ENCODE peak calls at places on chromosomes 16 and 17, in ten cellular contexts. X is A549, O is neural progenitor cell, F is pancreas, D is retinal pigment epithelial cell, R is astrocyte, K is NB4, E is suprapubic skin, M is left lung, H is colonic mucosa. I is an unnamed sample.

GRCh38 chr17:18070861-18071340 is 16.8 kb upstream of the DRG2 start:
- DNase-seq in H (no peak), R (peak), E (no peak), F (no peak), X (no peak), O (peak), D (peak), M (no peak), K (peak), I (no peak)

GRCh38 chr17:75272848-75273184 is 1.8 kb upstream of the MIF4GD start:
- DNase-seq in E (no peak), H (no peak), K (no peak), X (no peak), M (no peak), D (no peak), O (no peak), F (no peak), R (peak), I (no peak)

GRCh38 chr17:49951362-49952080 is 17.5 kb upstream of the DLX4 start:
- DNase-seq in D (no peak), H (no peak), M (peak), R (no peak), E (no peak), X (no peak), F (no peak), O (no peak), K (no peak), I (no peak)

GRCh38 chr17:50588391-50589111 is 28.0 kb downstream of the CACNA1G start:
- DNase-seq in H (no peak), E (no peak), K (no peak), O (no peak), R (no peak), D (no peak), X (no peak), F (no peak), M (no peak), I (no peak)

GRCh38 chr16:49986351-49987124 is 38.5 kb upstream of the CNEP1R1 start:
- DNase-seq in M (no peak), O (no peak), R (peak), H (no peak), E (no peak), D (no peak), K (no peak), X (no peak), F (no peak), I (no peak)

GRCh38 chr16:88938933-88939813 is 37.8 kb downstream of the CBFA2T3 start:
- DNase-seq in M (no peak), H (no peak), D (peak), R (no peak), O (no peak), E (no peak), X (no peak), F (peak), K (no peak), I (no peak)

GRCh38 chr17:51435641-51436091 is 175.3 kb downstream of the UTP18 start:
- DNase-seq in R (no peak), F (peak), X (peak), K (peak), H (peak), O (peak), D (no peak), M (no peak), E (no peak), I (no peak)

GRCh38 chr16:72978212-72978611 is 69.7 kb downstream of the ZFHX3 start:
- DNase-seq in H (no peak), O (no peak), F (no peak), E (no peak), K (no peak), M (no peak), R (no peak), D (no peak), X (no peak), I (no peak)

GRCh38 chr17:41773190-41773588 is 13.3 kb downstream of the JUP start:
- DNase-seq in D (no peak), F (peak), M (peak), O (peak), X (peak), H (peak), R (peak), K (no peak), E (no peak), I (no peak)

GRCh38 chr16:19520861-19521331 is 1.0 kb downstream of the GDE1 start:
- DNase-seq in K (peak), R (peak), D (no peak), E (no peak), H (peak), M (no peak), O (no peak), F (no peak), X (peak), I (no peak)

GRCh38 chr17:69492410-69493071 is 78.0 kb downstream of the MAP2K6 start:
- DNase-seq in K (no peak), R (peak), D (no peak), O (peak), H (no peak), M (no peak), F (no peak), E (no peak), X (peak), I (no peak)

GRCh38 chr17:54899721-54900456 is 763 bp upstream of the TOM1L1 start:
- DNase-seq in H (peak), R (no peak), K (no peak), D (no peak), F (no peak), X (no peak), O (peak), M (no peak), E (no peak), I (no peak)

GRCh38 chr17:41004397-41004796 is 4.5 kb downstream of the KRTAP3-1 start:
- DNase-seq in X (no peak), M (no peak), D (no peak), E (no peak), O (no peak), F (no peak), H (no peak), K (no peak), R (no peak), I (no peak)

GRCh38 chr16:30054451-30054850 is 11.1 kb upstream of the ALDOA start:
- DNase-seq in X (no peak), O (no peak), F (peak), K (no peak), E (no peak), M (no peak), R (no peak), D (no peak), H (no peak), I (no peak)

GRCh38 chr17:59355695-59356323 is 24.4 kb downstream of the YPEL2 start:
- DNase-seq in O (no peak), E (no peak), F (no peak), X (no peak), D (no peak), H (no peak), K (no peak), R (no peak), M (no peak), I (no peak)

GRCh38 chr17:73103661-73104335 is 11.3 kb upstream of the SLC39A11 start:
- DNase-seq in M (no peak), X (no peak), R (no peak), O (no peak), E (no peak), H (no peak), F (no peak), D (no peak), K (peak), I (no peak)

DNA sequence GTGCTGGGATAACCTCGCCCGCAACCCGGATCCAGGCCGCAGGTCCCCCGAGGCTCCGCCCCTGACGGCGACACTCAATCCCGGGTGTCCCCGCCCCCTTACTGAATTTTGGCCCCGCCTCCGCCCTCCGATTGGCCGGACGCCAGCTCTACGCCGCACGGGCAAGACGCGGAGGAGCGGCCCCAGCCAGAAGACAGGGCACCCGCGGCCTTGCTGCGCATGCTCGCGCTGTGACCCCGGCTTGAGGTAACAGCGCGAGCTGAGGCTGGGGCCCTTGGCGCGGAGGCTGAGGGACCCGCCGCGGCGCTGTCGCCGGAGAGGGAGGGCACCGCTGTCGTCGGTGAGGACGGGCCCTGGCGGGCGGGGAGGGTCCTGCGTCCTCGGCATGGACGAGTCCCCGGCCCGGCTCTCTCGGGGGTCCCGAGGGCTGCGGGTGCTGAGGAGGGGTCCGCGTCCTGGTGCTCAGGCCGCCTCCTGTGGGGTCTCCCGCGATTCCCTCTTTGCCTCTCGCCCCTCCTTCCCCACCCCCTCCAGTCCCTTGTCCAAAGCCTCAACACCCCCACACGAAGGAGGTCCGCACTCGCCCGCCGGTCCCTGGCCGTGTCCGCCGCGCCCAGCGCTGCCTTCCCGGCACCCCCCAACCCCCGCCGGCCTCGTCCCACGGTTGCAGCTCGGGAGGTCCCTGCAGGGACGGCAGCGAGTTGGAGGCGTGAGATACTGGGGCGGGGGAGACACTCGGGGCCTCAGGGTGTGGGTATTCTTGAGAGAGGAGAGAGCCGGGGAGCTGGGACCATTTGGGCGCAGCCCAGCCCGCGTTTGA is at the start of gene FLYWCH2:
- DNase-seq in R (peak), M (peak), O (peak), H (peak), F (peak), D (peak), X (peak), E (peak), K (peak), I (peak)
- TF ChIP-seq CTCF in R (no peak), M (no peak), O (peak), H (no peak), F (no peak), D (no peak), X (no peak), E (no peak), K (no peak), I (no peak)

DNA sequence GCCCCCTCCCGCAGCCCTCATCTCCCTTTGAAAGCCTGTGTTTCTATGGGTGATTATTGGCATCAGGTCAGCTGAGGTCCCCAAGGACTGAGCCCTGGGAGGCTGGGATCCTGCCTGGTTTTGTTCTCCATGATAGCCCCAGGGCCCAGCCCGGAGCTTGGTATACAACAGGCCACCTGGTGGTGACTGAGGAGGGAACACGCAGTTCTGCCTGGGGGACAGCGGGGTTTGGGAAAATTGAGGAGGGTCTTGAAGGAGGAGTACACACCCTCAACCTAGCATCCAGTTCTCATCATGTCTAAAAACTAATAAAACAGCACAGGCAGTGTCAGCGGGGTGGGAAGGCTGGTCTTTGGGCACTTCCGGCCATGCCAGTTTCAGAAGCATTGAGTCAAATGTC is 335.1 kb downstream of the CPPED1 start:
- DNase-seq in O (peak), K (no peak), X (no peak), R (no peak), D (no peak), E (no peak), M (no peak), F (no peak), H (no peak), I (no peak)
- TF ChIP-seq CTCF in O (peak), K (no peak), X (no peak), R (no peak), D (peak), E (no peak), M (no peak), F (no peak), H (no peak), I (no peak)

GRCh38 chr17:16287563-16288027 is 65.7 kb downstream of the CENPV start:
- DNase-seq in K (peak), M (no peak), D (no peak), F (no peak), E (no peak), O (no peak), H (peak), R (peak), X (peak), I (no peak)

GRCh38 chr17:16283705-16284104 is 66.7 kb downstream of the PIGL start:
- DNase-seq in O (no peak), X (peak), K (no peak), D (no peak), H (no peak), E (no peak), R (peak), M (no peak), F (no peak), I (no peak)

GRCh38 chr17:16286947-16287562 is 66.2 kb downstream of the CENPV start:
- DNase-seq in F (peak), D (no peak), R (no peak), H (no peak), O (no peak), X (peak), M (no peak), K (peak), E (no peak), I (no peak)

GRCh38 chr17:16286009-16286946 is 67.0 kb downstream of the CENPV start:
- DNase-seq in H (peak), O (peak), M (peak), X (peak), D (peak), R (peak), F (peak), E (peak), K (peak), I (peak)

GRCh38 chr17:16285646-16286008 is 67.6 kb downstream of the CENPV start:
- DNase-seq in O (no peak), X (no peak), R (no peak), F (peak), M (no peak), D (no peak), H (no peak), E (no peak), K (no peak), I (no peak)
- TF ChIP-seq CTCF in O (peak), X (peak), R (peak), F (no peak), M (peak), D (peak), H (peak), E (no peak), K (peak), I (no peak)

DNA sequence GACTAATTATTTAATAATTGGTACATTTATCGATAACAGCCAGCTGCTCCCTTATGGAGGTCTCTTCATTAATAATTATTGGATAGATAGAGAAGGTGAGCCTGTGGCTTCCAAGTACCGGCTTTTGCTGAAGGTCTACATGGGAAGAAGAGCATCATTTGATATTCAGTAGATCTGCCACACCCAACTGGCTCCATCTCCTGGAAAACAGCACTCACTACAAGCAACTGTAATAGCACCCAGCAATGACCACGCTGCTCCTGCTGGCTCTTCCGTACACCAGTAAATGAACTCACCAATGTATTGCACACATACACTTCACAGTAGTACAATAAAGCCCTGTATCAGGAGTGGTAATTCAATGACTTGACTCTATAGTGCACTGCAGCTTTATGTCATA is 19.5 kb downstream of the MARVELD3 start:
- DNase-seq in M (no peak), X (peak), R (peak), E (no peak), D (peak), H (no peak), F (no peak), K (peak), O (peak), I (no peak)
- TF ChIP-seq CTCF in M (no peak), X (peak), R (peak), E (no peak), D (peak), H (peak), F (peak), K (peak), O (peak), I (no peak)

GRCh38 chr17:7435676-7436555 is 681 bp downstream of the TMEM102 start:
- DNase-seq in F (peak), O (peak), K (peak), H (peak), X (peak), R (no peak), D (no peak), E (no peak), M (peak), I (no peak)
- TF ChIP-seq CTCF in F (no peak), O (no peak), K (peak), H (no peak), X (no peak), R (no peak), D (peak), E (no peak), M (no peak), I (peak)

GRCh38 chr16:5062051-5062450 is 3.7 kb downstream of the C16orf89 start:
- DNase-seq in D (no peak), F (no peak), O (no peak), M (no peak), K (no peak), E (no peak), X (no peak), H (no peak), R (no peak), I (no peak)

GRCh38 chr16:5058476-5058875 is 7.3 kb downstream of the C16orf89 start:
- DNase-seq in H (no peak), O (peak), M (no peak), F (no peak), R (no peak), X (peak), D (no peak), E (no peak), K (no peak), I (no peak)

GRCh38 chr16:5062790-5063765 is 2.7 kb downstream of the C16orf89 start:
- DNase-seq in F (no peak), K (peak), E (no peak), O (peak), X (peak), D (no peak), H (no peak), R (no peak), M (no peak), I (no peak)

GRCh38 chr16:5059386-5060072 is 6.2 kb downstream of the C16orf89 start:
- DNase-seq in E (no peak), R (no peak), D (no peak), M (no peak), F (no peak), O (no peak), X (no peak), K (no peak), H (no peak), I (no peak)

GRCh38 chr16:5060073-5060641 is 5.6 kb downstream of the C16orf89 start:
- DNase-seq in O (no peak), R (no peak), F (no peak), X (no peak), M (no peak), E (no peak), K (no peak), H (no peak), D (no peak), I (no peak)
- TF ChIP-seq CTCF in O (no peak), R (no peak), F (no peak), X (no peak), M (no peak), E (no peak), K (no peak), H (no peak), D (no peak), I (no peak)

GRCh38 chr17:48563385-48563838 is 14.7 kb downstream of the HOXB4 start:
- DNase-seq in D (no peak), R (no peak), F (no peak), O (no peak), K (no peak), M (no peak), E (no peak), H (no peak), X (no peak), I (no peak)

GRCh38 chr17:48562934-48563333 is 15.2 kb downstream of the HOXB4 start:
- DNase-seq in H (no peak), K (no peak), D (no peak), E (no peak), O (no peak), M (no peak), R (no peak), F (no peak), X (no peak), I (no peak)

GRCh38 chr17:48563867-48564199 is 14.3 kb downstream of the HOXB4 start:
- DNase-seq in F (no peak), E (no peak), X (no peak), O (no peak), H (no peak), M (no peak), K (no peak), D (no peak), R (no peak), I (no peak)

GRCh38 chr17:48560452-48560817 is 15.5 kb upstream of the HOXB2 start:
- DNase-seq in R (no peak), K (no peak), D (no peak), M (no peak), O (no peak), X (no peak), E (no peak), F (no peak), H (no peak), I (no peak)

DNA sequence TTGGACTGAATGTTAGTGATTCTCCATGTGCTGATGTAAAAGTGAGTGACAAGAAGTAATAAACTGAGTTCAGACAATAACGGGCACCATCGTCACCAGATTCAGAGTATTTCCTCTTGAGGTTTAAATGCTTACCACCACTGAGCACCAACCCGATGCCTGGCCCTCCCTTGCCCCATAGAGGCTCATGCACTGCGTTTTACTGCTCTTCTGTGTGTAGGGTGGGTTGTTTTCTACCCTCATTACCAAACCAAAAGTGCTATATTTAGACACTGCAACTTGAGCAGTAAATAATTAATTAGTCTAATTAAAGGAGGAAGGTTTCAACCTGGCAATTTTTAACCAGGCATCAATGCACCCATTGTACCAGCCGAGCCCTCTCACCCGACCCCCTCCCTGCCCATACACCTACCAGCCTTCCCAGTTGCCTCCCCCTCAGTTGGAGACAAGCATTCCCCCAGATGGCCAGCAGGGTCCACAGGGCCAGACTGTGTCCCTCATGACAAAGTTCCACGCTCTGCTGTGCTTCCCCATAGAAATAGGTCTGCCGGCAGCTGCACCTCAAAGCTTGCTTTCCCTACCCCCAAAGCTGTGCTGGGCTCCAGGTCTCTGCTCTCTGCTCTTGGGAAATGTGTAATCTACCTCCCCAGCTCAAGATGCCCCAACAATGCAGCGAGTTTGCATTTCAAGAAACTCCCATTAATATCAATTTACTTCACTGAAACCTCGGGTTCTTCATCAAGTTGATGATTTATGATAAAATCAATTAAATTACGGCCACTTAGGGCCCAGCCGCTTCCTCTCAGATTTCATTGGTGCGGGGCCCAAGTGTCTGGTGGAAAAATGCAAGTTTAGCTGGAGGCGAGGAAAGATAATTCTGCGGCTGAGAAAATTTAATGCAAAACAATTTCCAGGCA is 16.0 kb downstream of the HOXB4 start:
- DNase-seq in O (no peak), H (no peak), F (no peak), X (no peak), R (no peak), D (no peak), E (no peak), K (no peak), M (no peak), I (no peak)
- TF ChIP-seq CTCF in O (peak), H (no peak), F (no peak), X (no peak), R (peak), D (peak), E (no peak), K (peak), M (no peak), I (no peak)